ENCODE peak calls at places on chromosome 13, in nine cellular contexts. One of them, this sample, is unnamed.

GRCh38 chr13:102913924-102914628 is 68.2 kb downstream of the ERCC5 start:
- DNase-seq in NCI-H1694: no peak
- DNase-seq in stimulated activated CD8-positive, alpha-beta memory T cell treated with anti-CD3 and anti-CD28 coated beads, Interleukin-15, amount 100 ng/mL, for 1 hour: no peak
- DNase-seq in activated CD4-positive, alpha-beta T cell treated with anti-CD3 and anti-CD28 coated beads, Interleukin-2, amount 10 ng/mL, durations not matched to agents 7 days and 5 days: no peak
- DNase-seq in left cardiac atrium: no peak
- DNase-seq in HTR-8/SVneo: no peak
- DNase-seq in ovary: no peak
- DNase-seq in Ammon's horn: peak; percentile 54
- DNase-seq in effector CD4-positive, alpha-beta T cell: no peak
- DNase-seq in this sample: peak; percentile 95

GRCh38 chr13:44974056-44974798 is 15.0 kb downstream of the NUFIP1 start:
- DNase-seq in effector CD4-positive, alpha-beta T cell: no peak
- DNase-seq in activated CD4-positive, alpha-beta T cell treated with anti-CD3 and anti-CD28 coated beads, Interleukin-2, amount 10 ng/mL, durations not matched to agents 7 days and 5 days: no peak
- DNase-seq in HTR-8/SVneo: no peak
- DNase-seq in Ammon's horn: peak; percentile 43
- DNase-seq in stimulated activated CD8-positive, alpha-beta memory T cell treated with anti-CD3 and anti-CD28 coated beads, Interleukin-15, amount 100 ng/mL, for 1 hour: no peak
- DNase-seq in ovary: no peak
- DNase-seq in left cardiac atrium: peak; percentile 71
- DNase-seq in NCI-H1694: no peak
- DNase-seq in this sample: peak; percentile 5

GRCh38 chr13:20197361-20197834 is 4.7 kb upstream of the GJB2 start:
- DNase-seq in stimulated activated CD8-positive, alpha-beta memory T cell treated with anti-CD3 and anti-CD28 coated beads, Interleukin-15, amount 100 ng/mL, for 1 hour: no peak
- DNase-seq in ovary: no peak
- DNase-seq in activated CD4-positive, alpha-beta T cell treated with anti-CD3 and anti-CD28 coated beads, Interleukin-2, amount 10 ng/mL, durations not matched to agents 7 days and 5 days: peak; percentile 27
- DNase-seq in Ammon's horn: peak; percentile 34
- DNase-seq in effector CD4-positive, alpha-beta T cell: no peak
- DNase-seq in HTR-8/SVneo: peak; percentile 30
- DNase-seq in left cardiac atrium: no peak
- DNase-seq in NCI-H1694: peak; percentile 36
- DNase-seq in this sample: peak; percentile 36

GRCh38 chr13:99320693-99321481 is 13.7 kb upstream of the GPR183 start:
- DNase-seq in stimulated activated CD8-positive, alpha-beta memory T cell treated with anti-CD3 and anti-CD28 coated beads, Interleukin-15, amount 100 ng/mL, for 1 hour: no peak
- DNase-seq in HTR-8/SVneo: no peak
- DNase-seq in left cardiac atrium: no peak
- DNase-seq in effector CD4-positive, alpha-beta T cell: peak; percentile 43
- DNase-seq in activated CD4-positive, alpha-beta T cell treated with anti-CD3 and anti-CD28 coated beads, Interleukin-2, amount 10 ng/mL, durations not matched to agents 7 days and 5 days: no peak
- DNase-seq in ovary: no peak
- DNase-seq in Ammon's horn: no peak
- DNase-seq in NCI-H1694: no peak
- DNase-seq in this sample: no peak

GRCh38 chr13:85261757-85262346 is 537.4 kb downstream of the SLITRK6 start:
- DNase-seq in activated CD4-positive, alpha-beta T cell treated with anti-CD3 and anti-CD28 coated beads, Interleukin-2, amount 10 ng/mL, durations not matched to agents 7 days and 5 days: no peak
- DNase-seq in HTR-8/SVneo: no peak
- DNase-seq in left cardiac atrium: no peak
- DNase-seq in NCI-H1694: no peak
- DNase-seq in stimulated activated CD8-positive, alpha-beta memory T cell treated with anti-CD3 and anti-CD28 coated beads, Interleukin-15, amount 100 ng/mL, for 1 hour: no peak
- DNase-seq in Ammon's horn: no peak
- DNase-seq in ovary: no peak
- DNase-seq in effector CD4-positive, alpha-beta T cell: no peak
- DNase-seq in this sample: no peak

GRCh38 chr13:50526771-50527567 is 316.5 kb downstream of the DLEU7 start:
- DNase-seq in HTR-8/SVneo: no peak
- DNase-seq in NCI-H1694: no peak
- DNase-seq in stimulated activated CD8-positive, alpha-beta memory T cell treated with anti-CD3 and anti-CD28 coated beads, Interleukin-15, amount 100 ng/mL, for 1 hour: no peak
- DNase-seq in activated CD4-positive, alpha-beta T cell treated with anti-CD3 and anti-CD28 coated beads, Interleukin-2, amount 10 ng/mL, durations not matched to agents 7 days and 5 days: no peak
- DNase-seq in left cardiac atrium: no peak
- DNase-seq in effector CD4-positive, alpha-beta T cell: no peak
- DNase-seq in Ammon's horn: no peak
- DNase-seq in ovary: no peak
- DNase-seq in this sample: no peak

GRCh38 chr13:33644607-33645543 is 173.1 kb upstream of the RFC3 start:
- DNase-seq in ovary: no peak
- DNase-seq in stimulated activated CD8-positive, alpha-beta memory T cell treated with anti-CD3 and anti-CD28 coated beads, Interleukin-15, amount 100 ng/mL, for 1 hour: no peak
- DNase-seq in HTR-8/SVneo: no peak
- DNase-seq in Ammon's horn: no peak
- DNase-seq in effector CD4-positive, alpha-beta T cell: no peak
- DNase-seq in NCI-H1694: no peak
- DNase-seq in activated CD4-positive, alpha-beta T cell treated with anti-CD3 and anti-CD28 coated beads, Interleukin-2, amount 10 ng/mL, durations not matched to agents 7 days and 5 days: no peak
- DNase-seq in left cardiac atrium: no peak
- DNase-seq in this sample: no peak

GRCh38 chr13:105502193-105502592 is 1033.3 kb downstream of the EFNB2 start:
- DNase-seq in left cardiac atrium: no peak
- DNase-seq in ovary: no peak
- DNase-seq in NCI-H1694: no peak
- DNase-seq in HTR-8/SVneo: no peak
- DNase-seq in stimulated activated CD8-positive, alpha-beta memory T cell treated with anti-CD3 and anti-CD28 coated beads, Interleukin-15, amount 100 ng/mL, for 1 hour: no peak
- DNase-seq in activated CD4-positive, alpha-beta T cell treated with anti-CD3 and anti-CD28 coated beads, Interleukin-2, amount 10 ng/mL, durations not matched to agents 7 days and 5 days: no peak
- DNase-seq in Ammon's horn: no peak
- DNase-seq in effector CD4-positive, alpha-beta T cell: no peak
- DNase-seq in this sample: no peak

GRCh38 chr13:24141333-24141910 is 19.1 kb upstream of the SPATA13 start:
- DNase-seq in NCI-H1694: no peak
- DNase-seq in Ammon's horn: no peak
- DNase-seq in effector CD4-positive, alpha-beta T cell: no peak
- DNase-seq in left cardiac atrium: no peak
- DNase-seq in ovary: no peak
- DNase-seq in activated CD4-positive, alpha-beta T cell treated with anti-CD3 and anti-CD28 coated beads, Interleukin-2, amount 10 ng/mL, durations not matched to agents 7 days and 5 days: no peak
- DNase-seq in HTR-8/SVneo: no peak
- DNase-seq in stimulated activated CD8-positive, alpha-beta memory T cell treated with anti-CD3 and anti-CD28 coated beads, Interleukin-15, amount 100 ng/mL, for 1 hour: no peak
- DNase-seq in this sample: no peak

GRCh38 chr13:32056316-32056715 is 24.7 kb downstream of the FRY start:
- DNase-seq in activated CD4-positive, alpha-beta T cell treated with anti-CD3 and anti-CD28 coated beads, Interleukin-2, amount 10 ng/mL, durations not matched to agents 7 days and 5 days: no peak
- DNase-seq in effector CD4-positive, alpha-beta T cell: no peak
- DNase-seq in stimulated activated CD8-positive, alpha-beta memory T cell treated with anti-CD3 and anti-CD28 coated beads, Interleukin-15, amount 100 ng/mL, for 1 hour: no peak
- DNase-seq in ovary: no peak
- DNase-seq in HTR-8/SVneo: no peak
- DNase-seq in left cardiac atrium: no peak
- DNase-seq in Ammon's horn: no peak
- DNase-seq in NCI-H1694: no peak
- DNase-seq in this sample: no peak

GRCh38 chr13:112013665-112014064 is 53.3 kb upstream of the SOX1 start:
- DNase-seq in left cardiac atrium: no peak
- DNase-seq in activated CD4-positive, alpha-beta T cell treated with anti-CD3 and anti-CD28 coated beads, Interleukin-2, amount 10 ng/mL, durations not matched to agents 7 days and 5 days: no peak
- DNase-seq in HTR-8/SVneo: no peak
- DNase-seq in NCI-H1694: no peak
- DNase-seq in effector CD4-positive, alpha-beta T cell: no peak
- DNase-seq in Ammon's horn: no peak
- DNase-seq in ovary: no peak
- DNase-seq in stimulated activated CD8-positive, alpha-beta memory T cell treated with anti-CD3 and anti-CD28 coated beads, Interleukin-15, amount 100 ng/mL, for 1 hour: no peak
- DNase-seq in this sample: no peak

GRCh38 chr13:50914301-50914700 is 4.7 kb downstream of the RNASEH2B start:
- DNase-seq in Ammon's horn: no peak
- DNase-seq in HTR-8/SVneo: no peak
- DNase-seq in NCI-H1694: no peak
- DNase-seq in ovary: no peak
- DNase-seq in left cardiac atrium: no peak
- DNase-seq in activated CD4-positive, alpha-beta T cell treated with anti-CD3 and anti-CD28 coated beads, Interleukin-2, amount 10 ng/mL, durations not matched to agents 7 days and 5 days: no peak
- DNase-seq in effector CD4-positive, alpha-beta T cell: no peak
- DNase-seq in stimulated activated CD8-positive, alpha-beta memory T cell treated with anti-CD3 and anti-CD28 coated beads, Interleukin-15, amount 100 ng/mL, for 1 hour: no peak
- DNase-seq in this sample: no peak

GRCh38 chr13:80379245-80379644 is 38.3 kb upstream of the SPRY2 start:
- DNase-seq in ovary: no peak
- DNase-seq in HTR-8/SVneo: peak; percentile 11
- DNase-seq in effector CD4-positive, alpha-beta T cell: no peak
- DNase-seq in stimulated activated CD8-positive, alpha-beta memory T cell treated with anti-CD3 and anti-CD28 coated beads, Interleukin-15, amount 100 ng/mL, for 1 hour: no peak
- DNase-seq in Ammon's horn: no peak
- DNase-seq in left cardiac atrium: no peak
- DNase-seq in activated CD4-positive, alpha-beta T cell treated with anti-CD3 and anti-CD28 coated beads, Interleukin-2, amount 10 ng/mL, durations not matched to agents 7 days and 5 days: no peak
- DNase-seq in NCI-H1694: no peak
- DNase-seq in this sample: no peak

GRCh38 chr13:44116562-44117315 is 237.0 kb downstream of the LACC1 start:
- DNase-seq in HTR-8/SVneo: no peak
- DNase-seq in ovary: no peak
- DNase-seq in activated CD4-positive, alpha-beta T cell treated with anti-CD3 and anti-CD28 coated beads, Interleukin-2, amount 10 ng/mL, durations not matched to agents 7 days and 5 days: no peak
- DNase-seq in effector CD4-positive, alpha-beta T cell: no peak
- DNase-seq in Ammon's horn: peak; percentile 38
- DNase-seq in stimulated activated CD8-positive, alpha-beta memory T cell treated with anti-CD3 and anti-CD28 coated beads, Interleukin-15, amount 100 ng/mL, for 1 hour: no peak
- DNase-seq in NCI-H1694: no peak
- DNase-seq in left cardiac atrium: peak; percentile 44
- DNase-seq in this sample: no peak

GRCh38 chr13:81140675-81141074 is 799.7 kb upstream of the SPRY2 start:
- DNase-seq in stimulated activated CD8-positive, alpha-beta memory T cell treated with anti-CD3 and anti-CD28 coated beads, Interleukin-15, amount 100 ng/mL, for 1 hour: no peak
- DNase-seq in ovary: no peak
- DNase-seq in Ammon's horn: no peak
- DNase-seq in HTR-8/SVneo: no peak
- DNase-seq in left cardiac atrium: no peak
- DNase-seq in effector CD4-positive, alpha-beta T cell: no peak
- DNase-seq in activated CD4-positive, alpha-beta T cell treated with anti-CD3 and anti-CD28 coated beads, Interleukin-2, amount 10 ng/mL, durations not matched to agents 7 days and 5 days: no peak
- DNase-seq in NCI-H1694: no peak
- DNase-seq in this sample: no peak

GRCh38 chr13:111210945-111211469 is 95.9 kb downstream of the ARHGEF7 start:
- DNase-seq in NCI-H1694: no peak
- DNase-seq in effector CD4-positive, alpha-beta T cell: no peak
- DNase-seq in HTR-8/SVneo: no peak
- DNase-seq in ovary: no peak
- DNase-seq in left cardiac atrium: no peak
- DNase-seq in activated CD4-positive, alpha-beta T cell treated with anti-CD3 and anti-CD28 coated beads, Interleukin-2, amount 10 ng/mL, durations not matched to agents 7 days and 5 days: no peak
- DNase-seq in Ammon's horn: no peak
- DNase-seq in stimulated activated CD8-positive, alpha-beta memory T cell treated with anti-CD3 and anti-CD28 coated beads, Interleukin-15, amount 100 ng/mL, for 1 hour: no peak
- DNase-seq in this sample: no peak

GRCh38 chr13:47188802-47189201 is 291.9 kb upstream of the HTR2A start:
- DNase-seq in Ammon's horn: no peak
- DNase-seq in stimulated activated CD8-positive, alpha-beta memory T cell treated with anti-CD3 and anti-CD28 coated beads, Interleukin-15, amount 100 ng/mL, for 1 hour: no peak
- DNase-seq in HTR-8/SVneo: no peak
- DNase-seq in NCI-H1694: no peak
- DNase-seq in left cardiac atrium: no peak
- DNase-seq in ovary: no peak
- DNase-seq in activated CD4-positive, alpha-beta T cell treated with anti-CD3 and anti-CD28 coated beads, Interleukin-2, amount 10 ng/mL, durations not matched to agents 7 days and 5 days: no peak
- DNase-seq in effector CD4-positive, alpha-beta T cell: no peak
- DNase-seq in this sample: no peak

GRCh38 chr13:113921763-113922162 is 52.1 kb downstream of the C13orf46 start:
- DNase-seq in left cardiac atrium: no peak
- DNase-seq in activated CD4-positive, alpha-beta T cell treated with anti-CD3 and anti-CD28 coated beads, Interleukin-2, amount 10 ng/mL, durations not matched to agents 7 days and 5 days: no peak
- DNase-seq in effector CD4-positive, alpha-beta T cell: no peak
- DNase-seq in ovary: no peak
- DNase-seq in HTR-8/SVneo: no peak
- DNase-seq in NCI-H1694: no peak
- DNase-seq in Ammon's horn: no peak
- DNase-seq in stimulated activated CD8-positive, alpha-beta memory T cell treated with anti-CD3 and anti-CD28 coated beads, Interleukin-15, amount 100 ng/mL, for 1 hour: no peak
- DNase-seq in this sample: no peak

GRCh38 chr13:79749985-79750551 is 269.1 kb downstream of the NDFIP2 start:
- DNase-seq in effector CD4-positive, alpha-beta T cell: no peak
- DNase-seq in ovary: peak; percentile 49
- DNase-seq in HTR-8/SVneo: peak; percentile 37
- DNase-seq in left cardiac atrium: peak; percentile 75
- DNase-seq in activated CD4-positive, alpha-beta T cell treated with anti-CD3 and anti-CD28 coated beads, Interleukin-2, amount 10 ng/mL, durations not matched to agents 7 days and 5 days: no peak
- DNase-seq in Ammon's horn: peak; percentile 18
- DNase-seq in stimulated activated CD8-positive, alpha-beta memory T cell treated with anti-CD3 and anti-CD28 coated beads, Interleukin-15, amount 100 ng/mL, for 1 hour: no peak
- DNase-seq in NCI-H1694: no peak
- DNase-seq in this sample: peak; percentile 94

GRCh38 chr13:21606251-21606650 is 2.3 kb upstream of the MICU2 start:
- DNase-seq in HTR-8/SVneo: no peak
- DNase-seq in Ammon's horn: no peak
- DNase-seq in left cardiac atrium: no peak
- DNase-seq in NCI-H1694: no peak
- DNase-seq in stimulated activated CD8-positive, alpha-beta memory T cell treated with anti-CD3 and anti-CD28 coated beads, Interleukin-15, amount 100 ng/mL, for 1 hour: no peak
- DNase-seq in ovary: no peak
- DNase-seq in effector CD4-positive, alpha-beta T cell: no peak
- DNase-seq in activated CD4-positive, alpha-beta T cell treated with anti-CD3 and anti-CD28 coated beads, Interleukin-2, amount 10 ng/mL, durations not matched to agents 7 days and 5 days: no peak
- DNase-seq in this sample: no peak

GRCh38 chr13:61148211-61148610 is 267.4 kb downstream of the PCDH20 start:
- DNase-seq in left cardiac atrium: no peak
- DNase-seq in activated CD4-positive, alpha-beta T cell treated with anti-CD3 and anti-CD28 coated beads, Interleukin-2, amount 10 ng/mL, durations not matched to agents 7 days and 5 days: no peak
- DNase-seq in effector CD4-positive, alpha-beta T cell: no peak
- DNase-seq in HTR-8/SVneo: no peak
- DNase-seq in ovary: no peak
- DNase-seq in Ammon's horn: no peak
- DNase-seq in NCI-H1694: no peak
- DNase-seq in stimulated activated CD8-positive, alpha-beta memory T cell treated with anti-CD3 and anti-CD28 coated beads, Interleukin-15, amount 100 ng/mL, for 1 hour: no peak
- DNase-seq in this sample: no peak

GRCh38 chr13:47904239-47904638 is 96.8 kb downstream of the SUCLA2 start:
- DNase-seq in effector CD4-positive, alpha-beta T cell: no peak
- DNase-seq in left cardiac atrium: no peak
- DNase-seq in Ammon's horn: no peak
- DNase-seq in stimulated activated CD8-positive, alpha-beta memory T cell treated with anti-CD3 and anti-CD28 coated beads, Interleukin-15, amount 100 ng/mL, for 1 hour: no peak
- DNase-seq in ovary: no peak
- DNase-seq in NCI-H1694: no peak
- DNase-seq in activated CD4-positive, alpha-beta T cell treated with anti-CD3 and anti-CD28 coated beads, Interleukin-2, amount 10 ng/mL, durations not matched to agents 7 days and 5 days: no peak
- DNase-seq in HTR-8/SVneo: no peak
- DNase-seq in this sample: no peak

GRCh38 chr13:49995535-49996165 is 1.2 kb upstream of the TRIM13 start:
- DNase-seq in NCI-H1694: no peak
- DNase-seq in HTR-8/SVneo: no peak
- DNase-seq in activated CD4-positive, alpha-beta T cell treated with anti-CD3 and anti-CD28 coated beads, Interleukin-2, amount 10 ng/mL, durations not matched to agents 7 days and 5 days: no peak
- DNase-seq in left cardiac atrium: no peak
- DNase-seq in ovary: no peak
- DNase-seq in stimulated activated CD8-positive, alpha-beta memory T cell treated with anti-CD3 and anti-CD28 coated beads, Interleukin-15, amount 100 ng/mL, for 1 hour: no peak
- DNase-seq in Ammon's horn: no peak
- DNase-seq in effector CD4-positive, alpha-beta T cell: no peak
- DNase-seq in this sample: peak; percentile 48

GRCh38 chr13:33349314-33349995 is 63.9 kb upstream of the STARD13 start:
- DNase-seq in ovary: peak; percentile 25
- DNase-seq in effector CD4-positive, alpha-beta T cell: no peak
- DNase-seq in left cardiac atrium: peak; percentile 34
- DNase-seq in Ammon's horn: peak; percentile 32
- DNase-seq in stimulated activated CD8-positive, alpha-beta memory T cell treated with anti-CD3 and anti-CD28 coated beads, Interleukin-15, amount 100 ng/mL, for 1 hour: no peak
- DNase-seq in NCI-H1694: no peak
- DNase-seq in activated CD4-positive, alpha-beta T cell treated with anti-CD3 and anti-CD28 coated beads, Interleukin-2, amount 10 ng/mL, durations not matched to agents 7 days and 5 days: no peak
- DNase-seq in HTR-8/SVneo: peak; percentile 32
- DNase-seq in this sample: no peak

GRCh38 chr13:99316657-99317244 is 9.6 kb upstream of the GPR183 start:
- DNase-seq in HTR-8/SVneo: no peak
- DNase-seq in effector CD4-positive, alpha-beta T cell: no peak
- DNase-seq in stimulated activated CD8-positive, alpha-beta memory T cell treated with anti-CD3 and anti-CD28 coated beads, Interleukin-15, amount 100 ng/mL, for 1 hour: no peak
- DNase-seq in left cardiac atrium: no peak
- DNase-seq in NCI-H1694: no peak
- DNase-seq in Ammon's horn: no peak
- DNase-seq in activated CD4-positive, alpha-beta T cell treated with anti-CD3 and anti-CD28 coated beads, Interleukin-2, amount 10 ng/mL, durations not matched to agents 7 days and 5 days: no peak
- DNase-seq in ovary: peak; percentile 65
- DNase-seq in this sample: peak; percentile 65